ENCODE peak calls at places on chromosome 22, in four cellular contexts. U, I, H and A are unnamed samples.
A peak's percentile ranks its signal among the peaks of the same experiment; 100 is the strongest.

GRCh38 chr22:31278643-31279326 is 13.5 kb downstream of the PIK3IP1 start:
- DNase-seq in U (peak; percentile 60), I (no peak), H (no peak), A (peak; percentile 84)

GRCh38 chr22:39239561-39240423 is 5.0 kb downstream of the PDGFB start:
- DNase-seq in U (no peak), I (no peak), H (peak; percentile 51), A (no peak)

GRCh38 chr22:24207264-24208011 is 26.2 kb downstream of the SUSD2 start:
- DNase-seq in U (no peak), I (no peak), H (no peak), A (no peak)

GRCh38 chr22:37557321-37558001 is 2.8 kb upstream of the CDC42EP1 start:
- DNase-seq in U (no peak), I (no peak), H (no peak), A (no peak)

GRCh38 chr22:27718186-27719032 is 83.1 kb downstream of the MN1 start:
- DNase-seq in U (no peak), I (peak; percentile 17), H (no peak), A (no peak)

GRCh38 chr22:25368271-25368670 is 148.8 kb downstream of the CRYBB2 start:
- DNase-seq in U (no peak), I (no peak), H (no peak), A (no peak)

GRCh38 chr22:27583930-27584329 is 217.6 kb downstream of the MN1 start:
- DNase-seq in U (no peak), I (no peak), H (no peak), A (no peak)

GRCh38 chr22:47144076-47144765 is 381.8 kb downstream of the TBC1D22A start:
- DNase-seq in U (no peak), I (no peak), H (no peak), A (no peak)

GRCh38 chr22:25060522-25061071 is 108.1 kb downstream of the KIAA1671 start:
- DNase-seq in U (no peak), I (no peak), H (no peak), A (peak; percentile 38)

GRCh38 chr22:36369922-36370781 is 17.6 kb downstream of the MYH9 start:
- DNase-seq in U (no peak), I (no peak), H (peak; percentile 73), A (no peak)

GRCh38 chr22:30430933-30431332 is 5.4 kb downstream of the MTFP1 start:
- DNase-seq in U (no peak), I (no peak), H (no peak), A (no peak)

GRCh38 chr22:48705159-48705916 is 1122.3 kb downstream of the BRD1 start:
- DNase-seq in U (no peak), I (no peak), H (no peak), A (no peak)

GRCh38 chr22:21663738-21664137 is 2.1 kb upstream of the PPIL2 start:
- DNase-seq in U (no peak), I (no peak), H (no peak), A (no peak)

GRCh38 chr22:42947211-42947990 is 67.5 kb downstream of the PACSIN2 start:
- DNase-seq in U (no peak), I (no peak), H (peak; percentile 74), A (no peak)

GRCh38 chr22:39589880-39590279 is 19.3 kb downstream of the CACNA1I start:
- DNase-seq in U (no peak), I (peak; percentile 32), H (no peak), A (no peak)

GRCh38 chr22:41976961-41977566 is 7.8 kb downstream of the SEPTIN3 start:
- DNase-seq in U (no peak), I (peak; percentile 37), H (peak; percentile 60), A (no peak)

GRCh38 chr22:37551981-37552380 is 8.3 kb upstream of the CDC42EP1 start:
- DNase-seq in U (no peak), I (no peak), H (no peak), A (no peak)

GRCh38 chr22:35887296-35887875 is 141.2 kb downstream of the RBFOX2 start:
- DNase-seq in U (no peak), I (no peak), H (no peak), A (no peak)

GRCh38 chr22:49349181-49349835 is 478.4 kb downstream of the BRD1 start:
- DNase-seq in U (no peak), I (no peak), H (no peak), A (no peak)

GRCh38 chr22:47094861-47095330 is 332.4 kb downstream of the TBC1D22A start:
- DNase-seq in U (no peak), I (no peak), H (no peak), A (no peak)

GRCh38 chr22:25199726-25200520 is at the start of gene CRYBB3:
- DNase-seq in U (no peak), I (peak; percentile 54), H (no peak), A (no peak)

GRCh38 chr22:28108851-28109250 is 189.8 kb upstream of the PITPNB start:
- DNase-seq in U (no peak), I (no peak), H (no peak), A (no peak)

GRCh38 chr22:42793848-42794405 is 63.1 kb downstream of the ARFGAP3 start:
- DNase-seq in U (no peak), I (no peak), H (no peak), A (no peak)

GRCh38 chr22:25453557-25453956 is 110.9 kb upstream of the GRK3 start:
- DNase-seq in U (no peak), I (no peak), H (no peak), A (no peak)

GRCh38 chr22:38766076-38766777 is 10.4 kb upstream of the SUN2 start:
- DNase-seq in U (peak; percentile 51), I (peak; percentile 77), H (peak; percentile 85), A (peak; percentile 45)

GRCh38 chr22:33000342-33001280 is 57.6 kb downstream of the SYN3 start:
- DNase-seq in U (peak; percentile 24), I (peak; percentile 85), H (no peak), A (no peak)

GRCh38 chr22:33461698-33462434 is 403.7 kb upstream of the SYN3 start:
- DNase-seq in U (no peak), I (no peak), H (no peak), A (no peak)

GRCh38 chr22:50342651-50343540 is at the start of gene PPP6R2:
- DNase-seq in U (peak; percentile 84), I (peak; percentile 92), H (peak; percentile 65), A (peak; percentile 88)

GRCh38 chr22:41184679-41185078 is 20.4 kb upstream of the L3MBTL2 start:
- DNase-seq in U (no peak), I (no peak), H (no peak), A (no peak)

GRCh38 chr22:46596819-46597218 is 23.4 kb upstream of the GRAMD4 start:
- DNase-seq in U (no peak), I (no peak), H (no peak), A (no peak)

GRCh38 chr22:19892925-19893324 is 38.3 kb upstream of the GNB1L start:
- DNase-seq in U (no peak), I (peak; percentile 40), H (no peak), A (no peak)